ENCODE peak calls at places on chromosomes 16 and 17, in four cellular contexts. T, C, J and M are unnamed samples.

GRCh38 chr17:64024781-64025731 is 4.6 kb upstream of the ICAM2 start:
- DNase-seq in J (no peak), T (no peak), C (no peak), M (no peak)

GRCh38 chr16:72425571-72426341 is 253.8 kb upstream of the PMFBP1 start:
- DNase-seq in T (no peak), C (no peak), J (no peak), M (no peak)

GRCh38 chr17:17922198-17922901 is 49.9 kb downstream of the TOM1L2 start:
- DNase-seq in T (peak), J (no peak), C (no peak), M (no peak)

GRCh38 chr17:75260679-75261335 is 599 bp downstream of the GGA3 start:
- DNase-seq in C (no peak), T (no peak), J (no peak), M (no peak)

GRCh38 chr17:30092886-30093285 is 23.7 kb upstream of the NSRP1 start:
- DNase-seq in C (no peak), J (no peak), T (no peak), M (no peak)

GRCh38 chr16:35102780-35103403 is 1643.5 kb downstream of the TP53TG3F start:
- DNase-seq in C (peak), T (peak), J (no peak), M (no peak)

GRCh38 chr17:34363183-34363661 is at the start of gene CCL1:
- DNase-seq in C (no peak), T (no peak), J (no peak), M (no peak)

GRCh38 chr16:27254262-27254811 is 14.2 kb downstream of the NSMCE1 start:
- DNase-seq in C (no peak), T (no peak), J (peak), M (no peak)

GRCh38 chr17:57569021-57569420 is 176.1 kb downstream of the CCDC182 start:
- DNase-seq in C (no peak), J (no peak), T (no peak), M (no peak)

GRCh38 chr17:61904094-61904710 is 23.6 kb downstream of the INTS2 start:
- DNase-seq in J (peak), T (no peak), C (no peak), M (peak)

GRCh38 chr17:6491071-6491700 is 46.9 kb downstream of the PIMREG start:
- DNase-seq in T (no peak), J (no peak), C (no peak), M (no peak)

GRCh38 chr16:15597822-15598647 is 44.9 kb downstream of the MARF1 start:
- DNase-seq in C (no peak), T (no peak), J (no peak), M (no peak)

GRCh38 chr16:56106527-56106926 is 84.8 kb upstream of the GNAO1 start:
- DNase-seq in T (no peak), J (no peak), C (no peak), M (no peak)

GRCh38 chr16:10888320-10888937 is 11.4 kb downstream of the CIITA start:
- DNase-seq in J (no peak), T (no peak), C (no peak), M (no peak)

GRCh38 chr16:81798311-81799137 is 19.4 kb downstream of the PLCG2 start:
- DNase-seq in T (no peak), C (peak), J (peak), M (no peak)

GRCh38 chr16:68592466-68593337 is 52.4 kb upstream of the CDH3 start:
- DNase-seq in J (no peak), T (no peak), C (peak), M (no peak)

GRCh38 chr17:80640379-80641071 is 95.9 kb downstream of the RPTOR start:
- DNase-seq in C (no peak), T (no peak), J (no peak), M (no peak)

GRCh38 chr17:18000044-18000443 is 27.4 kb downstream of the DRC3 start:
- DNase-seq in J (no peak), C (no peak), T (no peak), M (no peak)

GRCh38 chr16:15427648-15428239 is 6.6 kb upstream of the BMERB1 start:
- DNase-seq in T (peak), J (no peak), C (peak), M (peak)

GRCh38 chr17:36592316-36592710 is 634 bp downstream of the DHRS11 start:
- DNase-seq in T (no peak), C (no peak), J (no peak), M (no peak)

GRCh38 chr17:7435676-7436555 is 681 bp downstream of the TMEM102 start:
- DNase-seq in T (peak), J (no peak), C (peak), M (no peak)

GRCh38 chr16:57892041-57892440 is 78.9 kb downstream of the CNGB1 start:
- DNase-seq in T (no peak), J (no peak), C (no peak), M (no peak)

GRCh38 chr17:39739020-39739884 is 1.5 kb downstream of the GRB7 start:
- DNase-seq in C (no peak), J (no peak), T (peak), M (no peak)

GRCh38 chr17:64020068-64020766 is at the start of gene ICAM2:
- DNase-seq in J (peak), T (no peak), C (peak), M (no peak)

GRCh38 chr17:81870155-81870977 is 771 bp downstream of the ARHGDIA start:
- DNase-seq in J (no peak), T (peak), C (peak), M (no peak)

GRCh38 chr17:81869221-81870154 is 1.6 kb downstream of the ARHGDIA start:
- DNase-seq in C (peak), T (peak), J (no peak), M (no peak)

GRCh38 chr17:81867123-81867951 is 3.8 kb downstream of the ARHGDIA start:
- DNase-seq in C (peak), J (no peak), T (no peak), M (no peak)

GRCh38 chr17:81867952-81868673 is 3.0 kb downstream of the ARHGDIA start:
- DNase-seq in T (peak), C (peak), J (no peak), M (no peak)

GRCh38 chr17:81868674-81869220 is 2.4 kb downstream of the ARHGDIA start:
- DNase-seq in T (peak), C (peak), J (no peak), M (no peak)
- TF ChIP-seq SPI1 in T (no peak), C (no peak), J (no peak), M (no peak)

GRCh38 chr16:89952551-89952950 is 4.0 kb downstream of the DEF8 start:
- DNase-seq in T (no peak), C (no peak), J (no peak), M (no peak)
- TF ChIP-seq POLR2AphosphoS5 in T (no peak), C (no peak), J (no peak), M (no peak)

GRCh38 chr16:50259334-50260205 is 6.8 kb upstream of the ADCY7 start:
- DNase-seq in T (no peak), C (no peak), J (no peak), M (no peak)
- TF ChIP-seq SPI1 in T (no peak), C (no peak), J (no peak), M (no peak)

DNA sequence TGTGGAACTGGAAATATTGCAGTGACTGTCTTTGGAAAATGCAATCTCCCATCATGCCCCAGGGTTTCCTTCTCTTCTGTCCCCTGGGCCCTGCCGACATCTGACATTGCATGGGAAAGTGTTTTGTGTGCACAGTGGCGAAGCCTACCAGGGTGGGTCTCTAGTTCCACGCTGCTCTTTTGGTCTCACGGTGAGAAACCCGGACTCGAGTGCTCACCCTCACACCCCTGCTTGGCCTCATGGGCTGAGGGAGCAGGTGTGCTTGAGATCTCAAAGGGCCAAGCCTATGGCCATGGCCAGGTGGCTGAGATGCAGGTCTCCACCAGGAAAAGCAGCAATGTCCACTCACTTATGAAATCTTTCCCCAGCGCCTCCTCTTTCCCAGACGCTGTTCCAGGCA is 32.0 kb downstream of the SPNS3 start:
- DNase-seq in J (no peak), C (no peak), T (no peak), M (no peak)
- TF ChIP-seq POLR2AphosphoS5 in J (no peak), C (no peak), T (no peak), M (no peak)

DNA sequence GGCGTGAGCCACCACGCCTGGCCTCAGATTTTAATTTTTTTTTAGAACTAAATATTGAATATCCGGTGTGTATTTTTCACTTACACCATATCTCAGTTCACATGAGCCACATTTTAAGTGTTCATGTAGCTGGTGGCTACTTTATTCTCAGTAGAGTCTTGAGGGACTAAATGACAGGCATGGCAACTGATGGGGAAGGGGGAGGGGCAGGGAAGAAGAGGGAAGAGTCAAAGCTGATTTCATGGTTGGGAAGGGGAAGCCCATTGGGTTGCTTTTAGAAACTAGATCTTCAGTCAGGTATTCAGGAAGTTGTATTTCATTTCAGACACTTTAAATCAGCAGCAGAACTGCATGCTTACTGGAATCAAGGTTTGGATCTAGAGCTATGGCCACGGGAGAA is 2.8 kb upstream of the WIPI1 start:
- DNase-seq in C (no peak), T (no peak), J (no peak), M (no peak)
- TF ChIP-seq SPI1 in C (no peak), T (no peak), J (no peak), M (peak)

GRCh38 chr17:73352261-73352660 is 40.5 kb upstream of the CDC42EP4 start:
- DNase-seq in C (no peak), T (no peak), J (no peak), M (no peak)
- TF ChIP-seq POLR2AphosphoS5 in C (no peak), T (no peak), J (no peak), M (no peak)

GRCh38 chr16:66881964-66882508 is 1.7 kb downstream of the PDP2 start:
- DNase-seq in C (no peak), J (no peak), T (no peak), M (no peak)
- TF ChIP-seq SPI1 in C (no peak), J (no peak), T (no peak), M (no peak)

GRCh38 chr17:78411241-78411855 is 32.9 kb downstream of the PGS1 start:
- DNase-seq in T (peak), C (no peak), J (no peak), M (no peak)
- TF ChIP-seq POLR2AphosphoS5 in T (no peak), C (no peak), J (no peak), M (no peak)

DNA sequence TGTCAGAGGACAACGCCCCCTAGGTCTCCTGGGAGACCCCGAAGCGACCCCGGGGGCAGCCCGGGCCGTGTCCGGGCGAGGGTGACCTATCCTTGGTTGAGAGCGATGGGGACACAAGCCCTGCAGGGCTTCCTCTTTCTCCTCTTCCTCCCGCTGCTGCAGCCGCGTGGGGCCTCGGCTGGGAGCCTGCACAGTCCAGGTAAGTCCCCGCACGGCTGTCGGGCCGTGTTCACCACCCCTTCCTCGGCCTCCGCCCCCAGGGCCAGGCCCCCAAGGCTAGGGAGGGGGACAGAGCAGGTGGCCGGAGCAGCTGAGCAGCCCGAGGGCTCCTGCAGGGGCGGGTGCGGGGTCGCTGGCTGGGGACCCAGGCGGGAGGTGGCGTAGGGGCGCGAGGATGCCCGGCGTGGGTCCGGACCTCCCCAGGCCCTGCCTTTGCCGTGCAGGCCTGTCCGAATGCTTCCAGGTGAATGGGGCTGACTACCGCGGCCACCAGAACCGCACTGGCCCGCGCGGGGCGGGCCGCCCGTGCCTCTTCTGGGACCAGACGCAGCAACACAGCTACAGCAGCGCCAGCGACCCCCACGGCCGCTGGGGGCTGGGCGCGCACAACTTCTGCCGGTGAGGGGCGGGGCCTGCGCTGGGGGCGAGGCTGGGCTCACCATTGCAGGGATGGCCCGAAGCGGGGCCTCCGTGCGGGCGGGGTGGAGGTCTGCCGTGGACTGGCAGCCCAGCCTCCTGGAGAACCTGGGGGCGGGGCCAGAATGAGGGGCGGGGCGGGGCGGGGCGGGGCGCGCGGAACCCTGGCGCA is 545 bp downstream of the KREMEN2 start:
- DNase-seq in J (no peak), T (peak), C (peak), M (peak)
- TF ChIP-seq SPI1 in J (peak), T (peak), C (peak), M (peak)